ENCODE peak calls at places on chromosomes 5 and 9, in six cellular contexts. L is fibroblast of mammary gland, Y is MCF 10A, S is mucosa of descending colon, B is IMR-90, D is BE2C. C is an unnamed sample.

GRCh38 chr5:147483197-147483790 is 26.6 kb downstream of the DPYSL3 start:
- DNase-seq in L (peak), Y (no peak), S (no peak), B (peak), D (peak), C (no peak)

GRCh38 chr5:122102825-122103224 is 24.8 kb upstream of the LOX start:
- DNase-seq in L (peak), Y (peak), S (no peak), B (peak), D (no peak), C (no peak)

GRCh38 chr5:68593211-68593701 is 377.7 kb downstream of the PIK3R1 start:
- DNase-seq in L (no peak), Y (no peak), S (no peak), B (no peak), D (no peak), C (no peak)

GRCh38 chr5:138035605-138036537 is 3.0 kb upstream of the FAM13B start:
- DNase-seq in L (peak), Y (peak), S (no peak), B (peak), D (peak), C (no peak)

GRCh38 chr5:10599828-10600227 is 36.0 kb downstream of the ANKRD33B start:
- DNase-seq in L (peak), Y (peak), S (no peak), B (peak), D (no peak), C (no peak)

GRCh38 chr5:6583049-6583880 is 49.6 kb downstream of the NSUN2 start:
- DNase-seq in L (no peak), Y (no peak), S (no peak), B (no peak), D (peak), C (no peak)

GRCh38 chr9:10268500-10269485 is 344.0 kb downstream of the PTPRD start:
- DNase-seq in L (peak), Y (peak), S (no peak), B (peak), D (no peak), C (no peak)

GRCh38 chr5:911601-912000 is 18.9 kb downstream of the TRIP13 start:
- DNase-seq in L (peak), Y (peak), S (no peak), B (peak), D (no peak), C (no peak)

GRCh38 chr5:2156358-2157059 is 273.8 kb upstream of the IRX4 start:
- DNase-seq in L (no peak), Y (no peak), S (no peak), B (no peak), D (no peak), C (peak)

GRCh38 chr9:36974731-36975130 is 59.3 kb downstream of the PAX5 start:
- DNase-seq in L (no peak), Y (peak), S (no peak), B (no peak), D (no peak), C (no peak)

GRCh38 chr5:74503-75109 is 17.4 kb upstream of the PLEKHG4B start:
- DNase-seq in L (no peak), Y (no peak), S (no peak), B (no peak), D (no peak), C (no peak)

GRCh38 chr5:124735169-124735858 is 11.1 kb downstream of the ZNF608 start:
- DNase-seq in L (peak), Y (no peak), S (peak), B (no peak), D (peak), C (no peak)

GRCh38 chr5:42963412-42963811 is 76.7 kb downstream of the ANXA2R start:
- DNase-seq in L (no peak), Y (no peak), S (no peak), B (no peak), D (no peak), C (no peak)

GRCh38 chr9:84139296-84140100 is 158.9 kb downstream of the RMI1 start:
- DNase-seq in L (peak), Y (peak), S (no peak), B (peak), D (no peak), C (no peak)

C was measured in spleen.